ENCODE peak calls at places on chromosomes 6 and 20, in six cellular contexts. Y is H9, F is neuronal stem cell, N is mesenchymal stem cell, G is H1, P is IMR-90. R is an unnamed sample.

GRCh38 chr6:125363360-125364121 is 61.8 kb upstream of the HDDC2 start:
- DNase-seq in Y (peak; percentile 72), F (peak; percentile 77), N (peak; percentile 77), G (peak; percentile 64), P (peak; percentile 17), R (peak; percentile 55)

GRCh38 chr20:43694763-43695162 is 27.8 kb downstream of the MYBL2 start:
- DNase-seq in Y (no peak), F (no peak), N (no peak), G (no peak), P (no peak), R (no peak)

GRCh38 chr6:147716434-147716833 is 207.9 kb downstream of the SAMD5 start:
- DNase-seq in Y (no peak), F (no peak), N (no peak), G (no peak), P (no peak), R (no peak)

GRCh38 chr20:23122959-23123655 is 37.0 kb upstream of the CD93 start:
- DNase-seq in Y (no peak), F (no peak), N (no peak), G (no peak), P (no peak), R (no peak)

GRCh38 chr6:91127752-91128151 is 540.9 kb upstream of the MAP3K7 start:
- DNase-seq in Y (no peak), F (no peak), N (no peak), G (peak; percentile 7), P (no peak), R (no peak)

GRCh38 chr6:30964075-30964474 is 19.4 kb upstream of the MUC21 start:
- DNase-seq in Y (no peak), F (no peak), N (no peak), G (no peak), P (no peak), R (no peak)

GRCh38 chr6:80543598-80544181 is 437.2 kb downstream of the BCKDHB start:
- DNase-seq in Y (no peak), F (no peak), N (peak; percentile 81), G (no peak), P (peak; percentile 90), R (no peak)

GRCh38 chr6:257031-257725 is 35.1 kb upstream of the DUSP22 start:
- DNase-seq in Y (no peak), F (no peak), N (peak; percentile 15), G (no peak), P (peak; percentile 6), R (peak; percentile 26)

GRCh38 chr6:139372326-139373153 is 1.9 kb downstream of the CITED2 start:
- DNase-seq in Y (no peak), F (no peak), N (peak; percentile 30), G (no peak), P (peak; percentile 18), R (no peak)

GRCh38 chr6:46276571-46277142 is 105.9 kb upstream of the ENPP5 start:
- DNase-seq in Y (no peak), F (no peak), N (no peak), G (no peak), P (no peak), R (no peak)

GRCh38 chr6:150140236-150140969 is 2.4 kb upstream of the PPP1R14C start:
- DNase-seq in Y (no peak), F (no peak), N (no peak), G (no peak), P (no peak), R (no peak)

GRCh38 chr6:27592481-27593199 is 119.7 kb upstream of the ZNF184 start:
- DNase-seq in Y (peak; percentile 81), F (peak; percentile 72), N (peak; percentile 87), G (no peak), P (peak; percentile 90), R (peak; percentile 76)

GRCh38 chr6:158639056-158639455 is 5.5 kb downstream of the DYNLT1 start:
- DNase-seq in Y (no peak), F (no peak), N (no peak), G (no peak), P (no peak), R (no peak)

GRCh38 chr20:1820137-1821074 is 74.8 kb upstream of the SIRPA start:
- DNase-seq in Y (no peak), F (no peak), N (peak; percentile 74), G (no peak), P (peak; percentile 80), R (no peak)

GRCh38 chr6:9539231-9539755 is 875.6 kb downstream of the TFAP2A start:
- DNase-seq in Y (no peak), F (no peak), N (no peak), G (no peak), P (no peak), R (no peak)

GRCh38 chr20:43895235-43895634 is 19.4 kb upstream of the TOX2 start:
- DNase-seq in Y (no peak), F (no peak), N (no peak), G (no peak), P (peak; percentile 30), R (no peak)

GRCh38 chr20:9021216-9021615 is 47.7 kb upstream of the PLCB4 start:
- DNase-seq in Y (no peak), F (no peak), N (no peak), G (no peak), P (no peak), R (no peak)

GRCh38 chr6:56482525-56482924 is 160.2 kb downstream of the DST start:
- DNase-seq in Y (no peak), F (no peak), N (no peak), G (no peak), P (no peak), R (peak; percentile 54)

GRCh38 chr6:112044196-112044595 is 9.7 kb upstream of the CCN6 start:
- DNase-seq in Y (no peak), F (no peak), N (no peak), G (no peak), P (no peak), R (no peak)

GRCh38 chr6:35044771-35045275 is 96.3 kb downstream of the TCP11 start:
- DNase-seq in Y (no peak), F (no peak), N (peak; percentile 34), G (no peak), P (no peak), R (no peak)

GRCh38 chr6:135537782-135538301 is 40.3 kb upstream of the AHI1 start:
- DNase-seq in Y (no peak), F (no peak), N (peak; percentile 29), G (no peak), P (peak; percentile 89), R (peak; percentile 93)

GRCh38 chr20:49747707-49748524 is 34.2 kb upstream of the B4GALT5 start:
- DNase-seq in Y (no peak), F (no peak), N (peak; percentile 37), G (no peak), P (peak; percentile 50), R (peak; percentile 7)

GRCh38 chr6:159116343-159116742 is 52.9 kb upstream of the FNDC1 start:
- DNase-seq in Y (no peak), F (no peak), N (no peak), G (no peak), P (no peak), R (no peak)

GRCh38 chr20:43736588-43737091 is 9.8 kb upstream of the GTSF1L start:
- DNase-seq in Y (no peak), F (peak; percentile 49), N (peak; percentile 67), G (no peak), P (peak; percentile 10), R (no peak)

GRCh38 chr6:44869321-44869897 is 458.7 kb upstream of the RUNX2 start:
- DNase-seq in Y (no peak), F (no peak), N (no peak), G (no peak), P (no peak), R (no peak)

GRCh38 chr6:37056112-37056403 is 50.6 kb downstream of the FGD2 start:
- DNase-seq in Y (no peak), F (no peak), N (no peak), G (no peak), P (no peak), R (no peak)

DNA sequence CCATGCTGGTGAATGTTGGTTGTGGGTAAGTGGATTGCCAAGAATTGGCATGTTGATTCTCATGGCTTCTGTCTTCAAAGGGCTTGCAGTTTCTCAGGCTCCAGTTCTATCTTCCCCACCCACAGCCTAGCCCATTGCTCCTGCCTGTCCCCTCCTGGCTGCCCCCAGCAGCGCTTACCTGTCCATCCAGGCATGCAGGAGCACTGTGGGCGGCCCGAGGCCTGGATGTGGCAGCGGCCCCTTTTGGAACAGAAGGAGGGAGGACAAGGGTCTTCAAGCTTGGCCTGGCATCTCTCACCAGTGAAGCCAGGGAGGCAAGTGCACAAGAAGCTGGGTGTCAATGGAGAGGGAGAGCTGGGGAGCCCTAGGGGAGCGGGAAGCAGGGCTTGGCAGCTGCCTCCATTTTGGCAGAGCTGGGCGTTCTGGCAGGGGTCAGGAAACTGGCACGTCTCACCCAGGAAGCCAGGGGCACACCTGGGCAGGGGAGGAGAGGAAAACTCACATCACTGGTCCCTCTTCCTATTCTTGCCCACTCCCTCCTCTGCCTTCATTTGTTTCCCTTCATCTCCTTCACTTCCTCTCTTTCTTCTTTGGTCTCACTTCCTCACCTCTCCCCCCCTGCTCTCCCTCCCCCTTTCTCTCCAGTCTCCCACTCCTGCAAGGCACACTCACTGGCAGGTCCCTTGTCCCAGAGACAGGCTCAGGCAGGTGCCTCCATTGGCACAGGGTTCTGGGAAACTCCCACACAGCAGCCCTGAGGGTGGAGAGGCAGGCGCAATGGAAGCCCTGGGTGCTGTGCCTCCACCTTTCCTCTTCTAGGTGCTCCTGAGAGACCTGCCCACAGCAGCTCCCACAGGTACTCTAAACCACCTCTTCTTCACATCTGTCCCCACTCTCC is 1.3 kb downstream of the NOTCH4 start:
- DNase-seq in Y (no peak), F (no peak), N (no peak), G (no peak), P (no peak), R (no peak)
- H3K27ac ChIP-seq in Y (no peak overlapping the region), F (no peak overlapping the region), N (no peak overlapping the region), G (no peak overlapping the region), P (no peak overlapping the region), R (no peak overlapping the region)

GRCh38 chr6:74181471-74181870 is 485.5 kb downstream of the CD109 start:
- DNase-seq in Y (no peak), F (no peak), N (no peak), G (no peak), P (no peak), R (no peak)

GRCh38 chr6:74182992-74183391 is 487.0 kb downstream of the CD109 start:
- DNase-seq in Y (no peak), F (no peak), N (no peak), G (no peak), P (peak; percentile 12), R (no peak)

DNA sequence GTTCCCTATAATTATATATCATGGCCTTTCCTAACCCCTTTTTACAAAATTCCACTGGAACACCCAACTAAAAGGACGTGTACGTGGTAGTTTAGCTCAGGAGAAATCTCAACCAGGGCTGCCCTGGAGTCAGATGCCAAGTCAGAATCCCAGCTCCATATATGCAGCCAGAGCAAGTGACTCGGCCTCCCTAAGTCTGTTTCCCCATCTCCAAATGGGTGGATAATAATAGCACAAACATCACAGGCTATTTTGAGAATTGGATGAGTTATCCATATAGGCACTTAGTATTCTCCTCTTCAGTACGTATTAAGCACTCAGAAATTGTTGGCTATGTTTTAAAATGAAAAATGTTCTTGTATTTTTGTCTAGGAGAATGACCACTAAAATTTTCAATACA is 481.5 kb downstream of the CD109 start:
- DNase-seq in Y (no peak), F (no peak), N (peak; percentile 27), G (no peak), P (peak; percentile 64), R (no peak)
- H3K14ac ChIP-seq in Y (no peak overlapping the region), F (no peak overlapping the region), N (no peak overlapping the region), G (no peak overlapping the region), P (no peak overlapping the region), R (no peak overlapping the region)

GRCh38 chr6:169701953-169702639 is at the start of the genes C6orf120 and WDR27:
- DNase-seq in Y (peak; percentile 95), F (peak; percentile 91), N (peak; percentile 97), G (peak; percentile 79), P (peak; percentile 95), R (peak; percentile 99)
- H4K8ac ChIP-seq in Y (no peak within 1 kb of the TSS), F (peak within 1 kb of the TSS; percentile 59), N (peak within 1 kb of the TSS; percentile 95), G (peak within 1 kb of the TSS; percentile 98), P (peak within 1 kb of the TSS; percentile 69), R (peak within 1 kb of the TSS; percentile 92)

GRCh38 chr6:18155864-18156396 is 708 bp downstream of the KDM1B start:
- DNase-seq in Y (peak; percentile 90), F (peak; percentile 36), N (peak; percentile 51), G (peak; percentile 60), P (peak; percentile 27), R (peak; percentile 49)
- H3K27ac ChIP-seq in Y (no peak overlapping the region), F (peak overlapping the region; percentile 78), N (no peak overlapping the region), G (no peak overlapping the region), P (peak overlapping the region; percentile 70), R (no peak overlapping the region)

R was measured in trophoblast cell.